ENCODE peak calls at places on chromosome 17, in eight cellular contexts. M, U, K, R, E, G, O and T are unnamed samples.

GRCh38 chr17:48046296-48046695 is 1.9 kb upstream of the NFE2L1 start:
- DNase-seq in K (no peak), M (no peak), R (no peak), O (no peak), U (no peak), G (no peak), E (no peak), T (no peak)

GRCh38 chr17:61713035-61713434 is 122.0 kb upstream of the NACA2 start:
- DNase-seq in K (no peak), E (no peak), G (no peak), U (no peak), M (no peak), R (no peak), O (no peak), T (no peak)

GRCh38 chr17:30969989-30970680 is 704 bp upstream of the RNF135 start:
- DNase-seq in R (no peak), E (no peak), K (peak; percentile 81), G (peak; percentile 84), U (peak; percentile 29), O (peak; percentile 70), M (peak; percentile 13), T (peak; percentile 68)

GRCh38 chr17:1040216-1040600 is 43.3 kb downstream of the TIMM22 start:
- DNase-seq in K (no peak), G (no peak), U (no peak), E (no peak), M (no peak), R (no peak), O (no peak), T (no peak)

GRCh38 chr17:14078027-14078426 is 8.7 kb downstream of the COX10 start:
- DNase-seq in K (no peak), U (no peak), G (no peak), R (no peak), O (no peak), M (no peak), E (no peak), T (no peak)

GRCh38 chr17:62322313-62322712 is 58.0 kb upstream of the EFCAB3 start:
- DNase-seq in E (no peak), M (no peak), G (no peak), R (no peak), O (no peak), U (no peak), K (no peak), T (no peak)

GRCh38 chr17:7884581-7885356 is 3.8 kb upstream of the CHD3 start:
- DNase-seq in E (peak; percentile 38), O (no peak), U (no peak), K (peak; percentile 51), M (peak; percentile 45), G (no peak), R (no peak), T (peak; percentile 11)

GRCh38 chr17:82356845-82357355 is 2.1 kb upstream of the TEX19 start:
- DNase-seq in M (no peak), O (no peak), R (no peak), K (no peak), G (peak; percentile 91), U (no peak), E (no peak), T (peak; percentile 81)

GRCh38 chr17:64155751-64156544 is 26.0 kb upstream of the ERN1 start:
- DNase-seq in E (no peak), U (no peak), K (no peak), R (peak; percentile 58), M (no peak), O (peak; percentile 32), G (no peak), T (no peak)

GRCh38 chr17:79814966-79815835 is 18.3 kb upstream of the CBX8 start:
- DNase-seq in U (no peak), O (peak; percentile 71), K (peak; percentile 62), E (no peak), M (no peak), G (no peak), R (peak; percentile 23), T (no peak)